ENCODE peak calls at places on chromosomes 7 and 10, in nine cellular contexts. V, R, X, Z, I, N, S, Q and C are unnamed samples.

GRCh38 chr10:113446739-113447138 is 106.1 kb upstream of the HABP2 start:
- DNase-seq in V (no peak), R (no peak), X (no peak), Z (no peak), I (no peak), N (no peak), S (no peak), Q (no peak), C (no peak)

GRCh38 chr10:3239066-3239919 is 66.7 kb upstream of the PITRM1 start:
- DNase-seq in V (peak; percentile 77), R (peak; percentile 72), X (peak; percentile 29), Z (peak; percentile 38), I (peak; percentile 67), N (peak; percentile 36), S (peak; percentile 77), Q (peak; percentile 60), C (peak; percentile 55)

GRCh38 chr10:77873558-77874380 is 52.8 kb downstream of the DLG5 start:
- DNase-seq in V (peak; percentile 69), R (peak; percentile 70), X (peak; percentile 99), Z (no peak), I (peak; percentile 75), N (no peak), S (no peak), Q (peak; percentile 67), C (peak; percentile 68)

GRCh38 chr7:151647874-151648273 is 128.2 kb upstream of the RHEB start:
- DNase-seq in V (no peak), R (no peak), X (no peak), Z (no peak), I (no peak), N (no peak), S (no peak), Q (no peak), C (no peak)

GRCh38 chr10:25974897-25975459 is 40.9 kb downstream of the MYO3A start:
- DNase-seq in V (no peak), R (no peak), X (no peak), Z (no peak), I (no peak), N (no peak), S (no peak), Q (peak; percentile 49), C (no peak)

GRCh38 chr10:24721254-24722106 is 2.2 kb downstream of the ARHGAP21 start:
- DNase-seq in V (peak; percentile 24), R (no peak), X (peak; percentile 38), Z (no peak), I (no peak), N (no peak), S (peak; percentile 53), Q (peak; percentile 48), C (no peak)

GRCh38 chr7:51369746-51370145 is 53.1 kb upstream of the COBL start:
- DNase-seq in V (no peak), R (no peak), X (peak; percentile 55), Z (no peak), I (no peak), N (peak; percentile 51), S (peak; percentile 45), Q (no peak), C (no peak)

GRCh38 chr10:21989453-21990154 is 13.9 kb downstream of the DNAJC1 start:
- DNase-seq in V (peak; percentile 25), R (no peak), X (peak; percentile 58), Z (no peak), I (peak; percentile 65), N (peak; percentile 77), S (peak; percentile 50), Q (peak; percentile 90), C (peak; percentile 38)

GRCh38 chr7:30911561-30911969 is at the start of gene AQP1:
- DNase-seq in V (peak; percentile 69), R (no peak), X (no peak), Z (peak; percentile 89), I (no peak), N (no peak), S (no peak), Q (no peak), C (peak; percentile 62)

GRCh38 chr7:22723171-22723601 is 3.8 kb upstream of the IL6 start:
- DNase-seq in V (peak; percentile 34), R (peak; percentile 64), X (peak; percentile 24), Z (peak; percentile 25), I (no peak), N (peak; percentile 35), S (no peak), Q (no peak), C (no peak)

GRCh38 chr7:38863609-38864291 is 45.2 kb downstream of the VPS41 start:
- DNase-seq in V (no peak), R (no peak), X (peak; percentile 82), Z (no peak), I (no peak), N (no peak), S (no peak), Q (peak; percentile 80), C (no peak)

GRCh38 chr7:78734626-78735025 is 718.8 kb downstream of the MAGI2 start:
- DNase-seq in V (no peak), R (no peak), X (no peak), Z (no peak), I (no peak), N (no peak), S (no peak), Q (no peak), C (no peak)

GRCh38 chr10:50932113-50932512 is 46.7 kb upstream of the A1CF start:
- DNase-seq in V (no peak), R (no peak), X (no peak), Z (no peak), I (no peak), N (no peak), S (no peak), Q (peak; percentile 5), C (no peak)

GRCh38 chr7:105718511-105718925 is 137.2 kb upstream of the EFCAB10 start:
- DNase-seq in V (no peak), R (no peak), X (peak; percentile 83), Z (no peak), I (no peak), N (no peak), S (no peak), Q (no peak), C (no peak)

GRCh38 chr10:53230651-53231050 is 458.1 kb upstream of the MBL2 start:
- DNase-seq in V (no peak), R (no peak), X (no peak), Z (no peak), I (no peak), N (no peak), S (no peak), Q (no peak), C (no peak)

GRCh38 chr10:53236941-53237340 is 464.4 kb upstream of the MBL2 start:
- DNase-seq in V (no peak), R (no peak), X (peak; percentile 62), Z (no peak), I (no peak), N (no peak), S (no peak), Q (no peak), C (no peak)

GRCh38 chr10:53233759-53234158 is 461.2 kb upstream of the MBL2 start:
- DNase-seq in V (no peak), R (no peak), X (no peak), Z (no peak), I (no peak), N (no peak), S (no peak), Q (no peak), C (no peak)
- H3K4me1 ChIP-seq in V (no peaks in the 10 kb centered on the region), R (no peaks in the 10 kb centered on the region), X (no peaks in the 10 kb centered on the region), Z (no peaks in the 10 kb centered on the region), I (no peaks in the 10 kb centered on the region), N (no peaks in the 10 kb centered on the region), S (peaks cover 4% of the 10 kb centered on the region), Q (no peaks in the 10 kb centered on the region), C (no peaks in the 10 kb centered on the region)

GRCh38 chr10:110393866-110394265 is 89.1 kb upstream of the SMNDC1 start:
- DNase-seq in V (no peak), R (no peak), X (no peak), Z (no peak), I (no peak), N (no peak), S (no peak), Q (no peak), C (no peak)

GRCh38 chr10:110396284-110396651 is 91.5 kb upstream of the SMNDC1 start:
- DNase-seq in V (no peak), R (no peak), X (no peak), Z (no peak), I (no peak), N (no peak), S (no peak), Q (no peak), C (no peak)

GRCh38 chr10:110394296-110394695 is 89.6 kb upstream of the SMNDC1 start:
- DNase-seq in V (no peak), R (no peak), X (no peak), Z (no peak), I (no peak), N (no peak), S (no peak), Q (no peak), C (no peak)

GRCh38 chr10:110394898-110395297 is 90.2 kb upstream of the SMNDC1 start:
- DNase-seq in V (no peak), R (no peak), X (no peak), Z (no peak), I (no peak), N (no peak), S (no peak), Q (no peak), C (no peak)

GRCh38 chr10:110395350-110396283 is 90.9 kb upstream of the SMNDC1 start:
- DNase-seq in V (peak; percentile 32), R (peak; percentile 68), X (peak; percentile 76), Z (no peak), I (no peak), N (peak; percentile 99), S (no peak), Q (peak; percentile 59), C (peak; percentile 38)
- H3K4me1 ChIP-seq in V (no peaks in the 10 kb centered on the region), R (peaks cover 41% of the 10 kb centered on the region), X (peaks cover 43% of the 10 kb centered on the region), Z (peaks cover 4% of the 10 kb centered on the region), I (peaks cover 4% of the 10 kb centered on the region), N (peaks cover 42% of the 10 kb centered on the region), S (no peaks in the 10 kb centered on the region), Q (peaks cover 32% of the 10 kb centered on the region), C (peaks cover 1% of the 10 kb centered on the region)

DNA sequence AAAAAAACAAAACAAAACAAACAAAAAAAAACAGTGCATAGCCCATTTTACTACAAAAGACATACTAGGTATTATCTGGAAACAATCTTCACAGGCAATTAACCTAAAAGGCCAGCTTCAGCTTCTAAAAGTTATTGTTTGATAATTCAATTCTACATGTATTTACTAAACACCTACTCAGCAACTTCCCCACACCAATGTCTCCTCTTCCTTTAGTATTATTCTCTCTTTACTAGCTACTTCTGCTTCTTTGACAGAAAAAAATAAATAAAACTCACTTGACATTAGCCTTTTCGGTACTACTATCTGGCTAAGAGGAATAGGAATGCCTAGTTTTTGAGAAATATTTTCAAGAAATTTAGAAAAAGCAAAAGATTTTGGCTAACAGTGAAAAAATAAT is 2.8 kb downstream of the TM9SF3 start:
- DNase-seq in V (no peak), R (no peak), X (no peak), Z (no peak), I (no peak), N (no peak), S (no peak), Q (no peak), C (no peak)
- H3K4me1 ChIP-seq in V (peaks cover 8% of the 10 kb centered on the region), R (peaks cover 31% of the 10 kb centered on the region), X (peaks cover 19% of the 10 kb centered on the region), Z (peaks cover 42% of the 10 kb centered on the region), I (peaks cover 57% of the 10 kb centered on the region), N (peaks cover 16% of the 10 kb centered on the region), S (peaks cover 48% of the 10 kb centered on the region), Q (no peaks in the 10 kb centered on the region), C (peaks cover 7% of the 10 kb centered on the region)

DNA sequence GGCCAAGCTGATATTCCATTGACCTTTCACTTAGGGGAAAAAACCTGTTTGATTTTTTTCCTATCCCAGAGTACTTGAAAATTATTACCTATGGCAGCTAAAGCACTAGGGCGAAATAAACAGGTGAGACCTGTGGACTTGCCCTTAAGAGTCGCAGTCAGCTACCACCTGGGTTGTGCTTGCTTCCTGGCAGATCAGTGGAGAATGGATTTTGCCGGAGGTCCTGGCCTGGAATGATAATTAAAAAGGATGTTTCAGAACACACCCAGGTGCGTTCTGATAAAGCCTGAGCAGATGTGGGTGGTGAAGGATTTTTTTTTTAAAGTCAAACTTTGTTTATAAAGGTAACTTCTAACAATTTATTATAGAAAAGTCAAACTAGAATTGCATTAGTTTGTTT is 59.1 kb downstream of the AUTS2 start:
- DNase-seq in V (no peak), R (no peak), X (no peak), Z (no peak), I (no peak), N (no peak), S (no peak), Q (no peak), C (no peak)
- H3K4me1 ChIP-seq in V (no peaks in the 10 kb centered on the region), R (no peaks in the 10 kb centered on the region), X (no peaks in the 10 kb centered on the region), Z (no peaks in the 10 kb centered on the region), I (no peaks in the 10 kb centered on the region), N (no peaks in the 10 kb centered on the region), S (peaks cover 15% of the 10 kb centered on the region), Q (peaks cover 12% of the 10 kb centered on the region), C (peaks cover 23% of the 10 kb centered on the region)